ENCODE peak calls at places on chromosomes 7 and 10, in seven cellular contexts. One of them, this sample, is unnamed.

GRCh38 chr7:146961617-146962016 is 845.0 kb downstream of the CNTNAP2 start:
- DNase-seq in M059J: peak
- DNase-seq in 8988T: peak
- DNase-seq in stimulated activated naive B cell treated with anti-CD40 and anti-IgM and Interleukin-4, amounts not matched to agents 10 μg/mL and 1 μg/mL and 100 μg/mL, for 72 hours: no peak
- DNase-seq in NCI-H1694 treated with DMSO at 0.1 percent for 48 hours: no peak
- DNase-seq in Peyer's patch: no peak
- DNase-seq in DND-41: no peak
- DNase-seq in this sample: no peak

GRCh38 chr7:108201766-108202165 is 71.6 kb upstream of the LAMB4 start:
- DNase-seq in M059J: no peak
- DNase-seq in 8988T: no peak
- DNase-seq in stimulated activated naive B cell treated with anti-CD40 and anti-IgM and Interleukin-4, amounts not matched to agents 10 μg/mL and 1 μg/mL and 100 μg/mL, for 72 hours: no peak
- DNase-seq in NCI-H1694 treated with DMSO at 0.1 percent for 48 hours: no peak
- DNase-seq in Peyer's patch: no peak
- DNase-seq in DND-41: no peak
- DNase-seq in this sample: no peak

GRCh38 chr7:74479066-74479781 is 25.5 kb downstream of the GTF2IRD1 start:
- DNase-seq in M059J: peak
- DNase-seq in 8988T: no peak
- DNase-seq in stimulated activated naive B cell treated with anti-CD40 and anti-IgM and Interleukin-4, amounts not matched to agents 10 μg/mL and 1 μg/mL and 100 μg/mL, for 72 hours: no peak
- DNase-seq in NCI-H1694 treated with DMSO at 0.1 percent for 48 hours: no peak
- DNase-seq in Peyer's patch: no peak
- DNase-seq in DND-41: no peak
- DNase-seq in this sample: no peak

GRCh38 chr7:133796778-133797177 is 330.4 kb upstream of the LRGUK start:
- DNase-seq in M059J: no peak
- DNase-seq in 8988T: no peak
- DNase-seq in stimulated activated naive B cell treated with anti-CD40 and anti-IgM and Interleukin-4, amounts not matched to agents 10 μg/mL and 1 μg/mL and 100 μg/mL, for 72 hours: no peak
- DNase-seq in NCI-H1694 treated with DMSO at 0.1 percent for 48 hours: peak
- DNase-seq in Peyer's patch: no peak
- DNase-seq in DND-41: no peak
- DNase-seq in this sample: no peak

GRCh38 chr10:128043259-128044045 is 82.8 kb downstream of the MKI67 start:
- DNase-seq in M059J: no peak
- DNase-seq in 8988T: no peak
- DNase-seq in stimulated activated naive B cell treated with anti-CD40 and anti-IgM and Interleukin-4, amounts not matched to agents 10 μg/mL and 1 μg/mL and 100 μg/mL, for 72 hours: no peak
- DNase-seq in NCI-H1694 treated with DMSO at 0.1 percent for 48 hours: no peak
- DNase-seq in Peyer's patch: no peak
- DNase-seq in DND-41: no peak
- DNase-seq in this sample: no peak

GRCh38 chr7:105958037-105958436 is 5.0 kb upstream of the CDHR3 start:
- DNase-seq in M059J: no peak
- DNase-seq in 8988T: no peak
- DNase-seq in stimulated activated naive B cell treated with anti-CD40 and anti-IgM and Interleukin-4, amounts not matched to agents 10 μg/mL and 1 μg/mL and 100 μg/mL, for 72 hours: no peak
- DNase-seq in NCI-H1694 treated with DMSO at 0.1 percent for 48 hours: no peak
- DNase-seq in Peyer's patch: no peak
- DNase-seq in DND-41: no peak
- DNase-seq in this sample: no peak

GRCh38 chr7:37960483-37960882 is 40.0 kb downstream of the EPDR1 start:
- DNase-seq in M059J: no peak
- DNase-seq in 8988T: no peak
- DNase-seq in stimulated activated naive B cell treated with anti-CD40 and anti-IgM and Interleukin-4, amounts not matched to agents 10 μg/mL and 1 μg/mL and 100 μg/mL, for 72 hours: no peak
- DNase-seq in NCI-H1694 treated with DMSO at 0.1 percent for 48 hours: no peak
- DNase-seq in Peyer's patch: no peak
- DNase-seq in DND-41: no peak
- DNase-seq in this sample: no peak

GRCh38 chr10:118563373-118563890 is 32.0 kb downstream of the PRLHR start:
- DNase-seq in M059J: no peak
- DNase-seq in 8988T: no peak
- DNase-seq in stimulated activated naive B cell treated with anti-CD40 and anti-IgM and Interleukin-4, amounts not matched to agents 10 μg/mL and 1 μg/mL and 100 μg/mL, for 72 hours: no peak
- DNase-seq in NCI-H1694 treated with DMSO at 0.1 percent for 48 hours: no peak
- DNase-seq in Peyer's patch: no peak
- DNase-seq in DND-41: no peak
- DNase-seq in this sample: no peak

GRCh38 chr10:98446121-98446655 is 547 bp downstream of the HPS1 start:
- DNase-seq in M059J: peak
- DNase-seq in 8988T: no peak
- DNase-seq in stimulated activated naive B cell treated with anti-CD40 and anti-IgM and Interleukin-4, amounts not matched to agents 10 μg/mL and 1 μg/mL and 100 μg/mL, for 72 hours: no peak
- DNase-seq in NCI-H1694 treated with DMSO at 0.1 percent for 48 hours: no peak
- DNase-seq in Peyer's patch: no peak
- DNase-seq in DND-41: no peak
- DNase-seq in this sample: no peak

GRCh38 chr10:49318028-49318427 is 19.1 kb downstream of the C10orf71 start:
- DNase-seq in M059J: no peak
- DNase-seq in 8988T: no peak
- DNase-seq in stimulated activated naive B cell treated with anti-CD40 and anti-IgM and Interleukin-4, amounts not matched to agents 10 μg/mL and 1 μg/mL and 100 μg/mL, for 72 hours: no peak
- DNase-seq in NCI-H1694 treated with DMSO at 0.1 percent for 48 hours: no peak
- DNase-seq in Peyer's patch: no peak
- DNase-seq in DND-41: no peak
- DNase-seq in this sample: no peak

GRCh38 chr10:12390733-12391132 is 41.4 kb downstream of the CAMK1D start:
- DNase-seq in M059J: no peak
- DNase-seq in 8988T: no peak
- DNase-seq in stimulated activated naive B cell treated with anti-CD40 and anti-IgM and Interleukin-4, amounts not matched to agents 10 μg/mL and 1 μg/mL and 100 μg/mL, for 72 hours: no peak
- DNase-seq in NCI-H1694 treated with DMSO at 0.1 percent for 48 hours: no peak
- DNase-seq in Peyer's patch: no peak
- DNase-seq in DND-41: no peak
- DNase-seq in this sample: no peak

GRCh38 chr10:132987671-132988571 is 45.6 kb upstream of the CFAP46 start:
- DNase-seq in M059J: peak
- DNase-seq in 8988T: no peak
- DNase-seq in stimulated activated naive B cell treated with anti-CD40 and anti-IgM and Interleukin-4, amounts not matched to agents 10 μg/mL and 1 μg/mL and 100 μg/mL, for 72 hours: no peak
- DNase-seq in NCI-H1694 treated with DMSO at 0.1 percent for 48 hours: peak
- DNase-seq in Peyer's patch: peak
- DNase-seq in DND-41: no peak
- DNase-seq in this sample: no peak

GRCh38 chr7:75617634-75618234 is 121.0 kb downstream of the HIP1 start:
- DNase-seq in M059J: peak
- DNase-seq in 8988T: no peak
- DNase-seq in stimulated activated naive B cell treated with anti-CD40 and anti-IgM and Interleukin-4, amounts not matched to agents 10 μg/mL and 1 μg/mL and 100 μg/mL, for 72 hours: peak
- DNase-seq in NCI-H1694 treated with DMSO at 0.1 percent for 48 hours: no peak
- DNase-seq in Peyer's patch: no peak
- DNase-seq in DND-41: peak
- DNase-seq in this sample: peak

GRCh38 chr10:93916257-93917063 is 22.7 kb downstream of the SLC35G1 start:
- DNase-seq in M059J: peak
- DNase-seq in 8988T: no peak
- DNase-seq in stimulated activated naive B cell treated with anti-CD40 and anti-IgM and Interleukin-4, amounts not matched to agents 10 μg/mL and 1 μg/mL and 100 μg/mL, for 72 hours: no peak
- DNase-seq in NCI-H1694 treated with DMSO at 0.1 percent for 48 hours: peak
- DNase-seq in Peyer's patch: no peak
- DNase-seq in DND-41: no peak
- DNase-seq in this sample: no peak

This sample was measured in omental fat pad.